ENCODE peak calls at places on chromosomes 12 and 14, in four cellular contexts. Z, W, D and X are unnamed samples.

GRCh38 chr12:81105687-81106086 is 27.8 kb downstream of the ACSS3 start:
- DNase-seq in W (no peak), Z (no peak), D (no peak), X (no peak)

GRCh38 chr14:22506778-22507351 is 82.2 kb downstream of the DAD1 start:
- DNase-seq in W (no peak), Z (no peak), D (no peak), X (no peak)

GRCh38 chr12:34405286-34406227 is 383.3 kb downstream of the ALG10 start:
- DNase-seq in W (peak), D (no peak), Z (peak), X (no peak)

GRCh38 chr12:69392146-69392928 is 32.8 kb downstream of the YEATS4 start:
- DNase-seq in W (no peak), Z (no peak), D (peak), X (no peak)

GRCh38 chr14:96146131-96146771 is 58.4 kb upstream of the BDKRB2 start:
- DNase-seq in W (peak), D (peak), Z (no peak), X (peak)

GRCh38 chr12:2301531-2302461 is 249.0 kb downstream of the CACNA1C start:
- DNase-seq in D (peak), Z (no peak), W (no peak), X (no peak)

GRCh38 chr14:57835751-57836150 is 30.1 kb downstream of the SLC35F4 start:
- DNase-seq in D (no peak), W (no peak), Z (no peak), X (peak)

GRCh38 chr12:94725375-94726168 is 75.2 kb upstream of the TMCC3 start:
- DNase-seq in Z (peak), D (peak), W (no peak), X (peak)

GRCh38 chr12:16277585-16277984 is at the start of gene SLC15A5:
- DNase-seq in Z (no peak), W (no peak), D (no peak), X (no peak)

GRCh38 chr12:21637985-21638891 is 19.4 kb downstream of the LDHB start:
- DNase-seq in Z (no peak), W (no peak), D (peak), X (no peak)

GRCh38 chr14:63896278-63896720 is 43.5 kb downstream of the SYNE2 start:
- DNase-seq in Z (no peak), W (no peak), D (peak), X (no peak)

GRCh38 chr14:103688906-103689902 is 26.0 kb downstream of the XRCC3 start:
- DNase-seq in Z (no peak), W (no peak), D (no peak), X (no peak)

GRCh38 chr14:89378119-89378518 is 38.9 kb downstream of the FOXN3 start:
- DNase-seq in D (peak), W (no peak), Z (no peak), X (no peak)

GRCh38 chr12:93318720-93319522 is 58.8 kb upstream of the NUDT4 start:
- DNase-seq in D (no peak), W (no peak), Z (no peak), X (no peak)

GRCh38 chr12:95169368-95169767 is 47.9 kb downstream of the FGD6 start:
- DNase-seq in D (peak), W (no peak), Z (no peak), X (peak)

GRCh38 chr14:103861413-103862392 is 14.3 kb upstream of the PPP1R13B start:
- DNase-seq in Z (no peak), W (no peak), D (no peak), X (no peak)

GRCh38 chr12:4701383-4701782 is 18.8 kb upstream of the GALNT8 start:
- DNase-seq in D (peak), W (no peak), Z (no peak), X (no peak)

GRCh38 chr12:84642201-84642600 is 270.4 kb downstream of the SLC6A15 start:
- DNase-seq in Z (no peak), W (no peak), D (peak), X (no peak)

GRCh38 chr14:92109490-92109889 is 3.1 kb upstream of the ATXN3 start:
- DNase-seq in Z (no peak), W (no peak), D (no peak), X (no peak)

GRCh38 chr12:110658242-110658641 is 30.7 kb downstream of the HVCN1 start:
- DNase-seq in D (no peak), Z (no peak), W (no peak), X (no peak)

GRCh38 chr14:35339761-35340406 is 47.7 kb downstream of the PSMA6 start:
- DNase-seq in D (no peak), W (no peak), Z (no peak), X (no peak)

GRCh38 chr12:98671459-98671858 is 26.4 kb downstream of the APAF1 start:
- DNase-seq in W (no peak), D (no peak), Z (no peak), X (no peak)

GRCh38 chr12:106790020-106790419 is 15.5 kb downstream of the RIC8B start:
- DNase-seq in W (no peak), Z (no peak), D (no peak), X (no peak)

GRCh38 chr12:62701492-62701891 is 233.5 kb downstream of the PPM1H start:
- DNase-seq in W (no peak), D (no peak), Z (no peak), X (peak)

GRCh38 chr12:6708968-6709394 is 8.4 kb upstream of the PIANP start:
- DNase-seq in Z (no peak), D (no peak), W (no peak), X (no peak)

GRCh38 chr12:21456291-21456780 is 18.9 kb downstream of the PYROXD1 start:
- DNase-seq in W (no peak), D (no peak), Z (no peak), X (no peak)

GRCh38 chr12:111063296-111064026 is 143.1 kb upstream of the MYL2 start:
- DNase-seq in W (no peak), Z (no peak), D (no peak), X (no peak)

GRCh38 chr12:94644622-94645021 is 5.7 kb downstream of the TMCC3 start:
- DNase-seq in W (no peak), Z (no peak), D (peak), X (no peak)

GRCh38 chr12:45257185-45257585 is 41.3 kb downstream of the ANO6 start:
- DNase-seq in W (no peak), D (no peak), Z (no peak), X (no peak)
- H3K18ac ChIP-seq in W (no peak), D (no peak), Z (no peak), X (no peak)

GRCh38 chr12:116392061-116392460 is 114.6 kb upstream of the MED13L start:
- DNase-seq in Z (no peak), W (no peak), D (peak), X (no peak)

GRCh38 chr12:116389326-116389725 is 111.8 kb upstream of the MED13L start:
- DNase-seq in Z (no peak), D (no peak), W (no peak), X (no peak)

GRCh38 chr12:116389990-116390655 is 112.6 kb upstream of the MED13L start:
- DNase-seq in Z (no peak), D (peak), W (no peak), X (no peak)

GRCh38 chr12:116390656-116391335 is 113.3 kb upstream of the MED13L start:
- DNase-seq in Z (no peak), D (no peak), W (no peak), X (no peak)

DNA sequence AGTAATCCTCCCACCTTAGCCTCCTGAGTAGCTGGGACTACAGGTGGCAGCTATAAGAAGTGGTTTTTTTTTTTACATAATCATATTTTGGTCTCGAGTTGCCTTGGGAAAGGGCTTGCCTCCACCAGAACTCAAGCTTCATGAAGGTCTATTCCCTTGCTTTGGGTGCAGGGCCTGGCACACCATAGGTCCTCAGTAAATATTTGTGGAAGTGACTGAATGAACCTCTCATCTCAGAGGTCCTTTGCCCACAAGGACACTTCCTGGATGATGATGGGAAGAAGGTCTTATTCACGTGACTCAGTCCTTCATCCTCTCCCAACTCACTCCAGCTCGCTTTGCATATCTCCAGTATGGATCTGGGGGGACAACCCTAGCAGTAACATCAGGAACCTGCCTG is 114.0 kb upstream of the MED13L start:
- DNase-seq in W (no peak), Z (no peak), D (no peak), X (no peak)
- H3K18ac ChIP-seq in W (no peak), Z (no peak), D (peak), X (no peak)

GRCh38 chr14:20422886-20423285 is 9.6 kb upstream of the TEP1 start:
- DNase-seq in D (no peak), Z (no peak), W (no peak), X (no peak)

GRCh38 chr14:20428010-20428365 is 8.0 kb downstream of the KLHL33 start:
- DNase-seq in D (no peak), Z (no peak), W (no peak), X (no peak)

GRCh38 chr14:20429801-20430669 is 5.9 kb downstream of the KLHL33 start:
- DNase-seq in D (no peak), Z (no peak), W (no peak), X (no peak)

GRCh38 chr14:20428802-20429201 is 7.2 kb downstream of the KLHL33 start:
- DNase-seq in D (no peak), Z (no peak), W (no peak), X (no peak)

DNA sequence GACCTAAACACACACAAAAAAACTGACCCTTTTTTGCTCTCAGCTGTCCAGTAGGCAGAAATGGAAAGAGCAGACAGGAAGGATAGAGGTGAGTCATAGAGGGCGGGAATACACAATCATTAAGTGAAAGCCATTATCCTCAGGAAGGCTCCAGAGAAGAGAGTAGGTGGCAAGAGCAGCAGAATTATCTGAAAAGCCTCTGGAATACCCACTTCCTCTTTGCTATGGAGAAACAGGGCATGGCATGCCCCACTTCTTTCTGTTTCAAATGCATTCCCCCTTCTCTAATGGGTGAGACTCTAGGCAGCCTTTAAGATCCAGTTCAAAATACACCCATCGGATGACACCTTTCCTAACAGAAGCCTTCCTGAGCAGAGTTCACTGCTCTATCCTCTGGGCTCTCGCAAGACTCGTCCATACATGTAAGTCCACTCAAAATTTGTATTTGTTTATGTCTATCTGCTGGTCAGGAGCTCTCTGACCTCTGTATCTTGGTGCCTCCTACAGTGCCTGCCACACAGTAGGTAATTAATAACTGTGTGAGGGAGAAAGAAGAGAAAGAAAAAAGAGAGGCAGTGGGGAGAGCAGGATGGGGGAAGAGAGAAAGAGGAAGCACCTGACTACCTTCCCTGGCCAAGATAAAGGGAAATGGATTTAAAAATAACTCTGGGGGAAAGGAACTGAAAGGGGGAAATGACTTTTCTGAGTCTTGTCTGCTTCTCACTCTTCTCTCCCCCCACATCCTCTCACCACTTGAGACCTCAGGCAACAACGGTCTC is 8.5 kb downstream of the KLHL33 start:
- DNase-seq in W (no peak), Z (no peak), D (peak), X (peak)
- H3K18ac ChIP-seq in W (no peak), Z (no peak), D (no peak), X (no peak)

GRCh38 chr12:54372113-54372806 is 8.0 kb upstream of the GPR84 start:
- DNase-seq in Z (no peak), D (no peak), W (no peak), X (no peak)
- H3K18ac ChIP-seq in Z (no peak), D (no peak), W (no peak), X (no peak)

GRCh38 chr12:51240971-51241370 is 2.3 kb downstream of the DAZAP2 start:
- DNase-seq in Z (no peak), W (no peak), D (peak), X (no peak)

GRCh38 chr12:51244269-51244668 is 5.6 kb downstream of the DAZAP2 start:
- DNase-seq in Z (no peak), W (no peak), D (peak), X (no peak)

GRCh38 chr12:51242896-51243295 is 4.3 kb downstream of the DAZAP2 start:
- DNase-seq in Z (no peak), D (no peak), W (no peak), X (no peak)

GRCh38 chr12:51238510-51239334 is at the start of gene DAZAP2:
- DNase-seq in D (peak), W (peak), Z (peak), X (peak)

GRCh38 chr12:51242150-51242549 is 3.5 kb downstream of the DAZAP2 start:
- DNase-seq in D (no peak), W (no peak), Z (no peak), X (no peak)
- H3K18ac ChIP-seq in D (no peak), W (no peak), Z (no peak), X (no peak)

GRCh38 chr14:100708349-100709217 is 18.1 kb upstream of the DLK1 start:
- DNase-seq in D (peak), Z (peak), W (peak), X (peak)

GRCh38 chr14:100709956-100710284 is 16.8 kb upstream of the DLK1 start:
- DNase-seq in D (no peak), Z (no peak), W (no peak), X (no peak)

GRCh38 chr14:100709252-100709955 is 17.3 kb upstream of the DLK1 start:
- DNase-seq in W (no peak), Z (no peak), D (peak), X (peak)

GRCh38 chr14:100706200-100706599 is 20.5 kb upstream of the DLK1 start:
- DNase-seq in Z (no peak), D (no peak), W (no peak), X (no peak)

GRCh38 chr14:100706860-100707259 is 19.8 kb upstream of the DLK1 start:
- DNase-seq in D (no peak), W (no peak), Z (no peak), X (no peak)
- H3K18ac ChIP-seq in D (no peak), W (no peak), Z (peak), X (no peak)